ENCODE peak calls at places on chromosomes 16 and 17, in five cellular contexts. Z is psoas muscle, W is H9, F is lower lobe of right lung, Q is mesenchymal stem cell. V is an unnamed sample.
A peak's percentile ranks its signal among the peaks of the same experiment; 100 is the strongest.

GRCh38 chr17:4334776-4335175 is 31.7 kb downstream of the UBE2G1 start:
- DNase-seq in F (no peak), Z (no peak), W (no peak), Q (no peak), V (no peak)

GRCh38 chr16:9260665-9261064 is 169.2 kb downstream of the HAPSTR1 start:
- DNase-seq in F (no peak), W (no peak), Q (no peak), Z (no peak), V (no peak)

GRCh38 chr16:19856120-19856519 is 28.5 kb downstream of the GPRC5B start:
- DNase-seq in Q (no peak), Z (no peak), F (no peak), W (no peak), V (no peak)

GRCh38 chr16:79776243-79776884 is 175.8 kb upstream of the MAF start:
- DNase-seq in Z (peak; percentile 65), Q (peak; percentile 70), F (peak; percentile 46), W (peak; percentile 47), V (no peak)

GRCh38 chr17:222172-222571 is 40.7 kb upstream of the DOC2B start:
- DNase-seq in Q (no peak), W (no peak), Z (peak; percentile 51), F (no peak), V (peak; percentile 63)

GRCh38 chr17:83152221-83152744 is 72.9 kb downstream of the METRNL start:
- DNase-seq in F (no peak), Z (no peak), W (peak; percentile 43), Q (no peak), V (no peak)

GRCh38 chr16:89314357-89314756 is 96.9 kb downstream of the ZNF778 start:
- DNase-seq in F (no peak), Q (no peak), Z (no peak), W (no peak), V (no peak)

GRCh38 chr17:29074488-29074887 is 31.5 kb downstream of the PIPOX start:
- DNase-seq in Q (no peak), F (no peak), W (no peak), Z (no peak), V (no peak)

GRCh38 chr16:8944113-8944765 is 19.5 kb downstream of the USP7 start:
- DNase-seq in Q (no peak), F (no peak), W (no peak), Z (no peak), V (no peak)

GRCh38 chr17:30352247-30352814 is 18.5 kb upstream of the TMIGD1 start:
- DNase-seq in W (no peak), F (no peak), Q (no peak), Z (no peak), V (no peak)

GRCh38 chr17:50101346-50102163 is 6.4 kb downstream of the PDK2 start:
- DNase-seq in W (peak; percentile 54), F (peak; percentile 62), Z (peak; percentile 65), Q (peak; percentile 50), V (peak; percentile 47)

GRCh38 chr17:50667259-50668024 is 32.8 kb downstream of the ABCC3 start:
- DNase-seq in Z (no peak), W (no peak), F (no peak), Q (no peak), V (peak; percentile 52)

GRCh38 chr17:4846635-4847390 is 13.7 kb downstream of the MINK1 start:
- DNase-seq in W (no peak), Q (no peak), F (no peak), Z (no peak), V (no peak)

DNA sequence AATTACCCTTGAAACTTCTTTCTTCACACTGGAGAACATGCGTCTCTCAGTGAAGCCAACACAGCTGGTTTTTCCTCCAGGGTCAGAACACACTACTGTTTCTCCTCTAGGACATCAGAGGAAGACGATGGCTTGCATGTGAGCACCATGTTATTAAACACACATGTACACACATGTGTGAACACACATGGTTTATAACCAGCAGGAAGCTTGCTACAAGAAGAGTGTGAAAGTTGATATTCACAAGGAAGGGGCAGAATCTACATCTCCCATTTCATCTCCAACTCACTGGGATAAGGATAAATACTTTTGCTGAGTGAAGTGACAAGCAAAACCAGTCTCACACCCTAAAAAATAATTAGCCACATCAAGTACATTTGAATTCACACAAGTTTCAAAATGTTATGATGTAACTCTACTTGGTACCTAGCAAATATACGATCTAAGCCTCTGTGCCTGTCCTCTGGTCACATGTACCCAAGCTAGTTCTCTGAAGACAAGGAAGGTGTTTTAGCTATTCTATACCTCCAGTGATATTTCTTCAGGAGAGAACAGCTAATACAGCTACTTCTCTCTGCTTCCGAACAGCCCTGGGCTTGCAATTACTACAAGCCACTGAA is 127.7 kb downstream of the PARN start:
- DNase-seq in F (no peak), Q (no peak), Z (no peak), W (no peak), V (no peak)
- H3K4me1 ChIP-seq in F (peaks cover 20% of the 10 kb centered on the region), Q (peaks cover 20% of the 10 kb centered on the region), Z (peaks cover 90% of the 10 kb centered on the region), W (peaks cover 7% of the 10 kb centered on the region), V (peaks cover 13% of the 10 kb centered on the region)

DNA sequence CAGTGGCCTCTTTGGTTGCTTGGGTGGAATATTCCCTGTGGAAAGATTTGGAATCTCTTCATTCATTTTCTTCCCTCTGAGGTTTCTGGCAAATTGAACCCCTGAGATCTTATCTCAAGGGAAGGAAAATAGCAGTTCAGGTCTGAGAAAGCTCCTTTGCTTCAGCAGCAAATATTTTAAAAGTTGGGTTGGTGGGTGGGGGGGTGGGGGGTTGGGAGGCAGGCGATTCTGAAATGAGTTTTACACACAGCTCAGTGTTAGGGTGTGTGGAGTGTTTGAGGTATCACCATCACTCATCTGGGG is 6.9 kb downstream of the TBX2 start:
- DNase-seq in Q (no peak), W (no peak), F (no peak), Z (no peak), V (no peak)
- H3K27me3 ChIP-seq in Q (peaks cover 78% of the 10 kb centered on the region), W (peaks cover 94% of the 10 kb centered on the region), F (peaks cover 86% of the 10 kb centered on the region), Z (peaks cover 71% of the 10 kb centered on the region), V (no peaks in the 10 kb centered on the region)

GRCh38 chr17:21149626-21150025 is 22.9 kb downstream of the DHRS7B start:
- DNase-seq in Q (no peak), F (no peak), W (no peak), Z (no peak), V (no peak)
- H3K9me3 ChIP-seq in Q (no peaks in the 10 kb centered on the region), F (no peaks in the 10 kb centered on the region), W (peaks cover 8% of the 10 kb centered on the region), Z (no peaks in the 10 kb centered on the region), V (peaks cover 1% of the 10 kb centered on the region)

GRCh38 chr17:77440571-77440981 is 299.8 kb downstream of the SEC14L1 start:
- DNase-seq in F (no peak), W (no peak), Q (no peak), Z (no peak), V (no peak)
- H3K4me1 ChIP-seq in F (peaks cover 98% of the 10 kb centered on the region), W (peaks cover 6% of the 10 kb centered on the region), Q (peaks cover 73% of the 10 kb centered on the region), Z (peaks cover 56% of the 10 kb centered on the region), V (peaks cover 1% of the 10 kb centered on the region)

GRCh38 chr17:76136276-76137025 is 4.6 kb downstream of the FOXJ1 start:
- DNase-seq in F (no peak), W (peak; percentile 82), Z (no peak), Q (no peak), V (no peak)

GRCh38 chr17:76135810-76136188 is 5.2 kb downstream of the FOXJ1 start:
- DNase-seq in Q (no peak), F (no peak), Z (no peak), W (peak; percentile 62), V (no peak)

GRCh38 chr17:76132574-76133338 is 8.3 kb downstream of the FOXJ1 start:
- DNase-seq in Z (no peak), F (peak; percentile 82), Q (no peak), W (peak; percentile 98), V (no peak)

GRCh38 chr17:76137026-76137350 is 4.1 kb downstream of the FOXJ1 start:
- DNase-seq in F (no peak), Z (no peak), W (no peak), Q (no peak), V (no peak)

GRCh38 chr17:76134911-76135809 is 5.9 kb downstream of the FOXJ1 start:
- DNase-seq in F (no peak), Z (no peak), W (peak; percentile 88), Q (no peak), V (no peak)
- H3K27me3 ChIP-seq in F (peaks cover 53% of the 10 kb centered on the region), Z (peaks cover 68% of the 10 kb centered on the region), W (peaks cover 36% of the 10 kb centered on the region), Q (no peaks in the 10 kb centered on the region), V (no peaks in the 10 kb centered on the region)

GRCh38 chr16:31893824-31894223 is 20.2 kb downstream of the ZNF267 start:
- DNase-seq in F (no peak), W (no peak), Z (no peak), Q (no peak), V (no peak)

GRCh38 chr16:31897283-31897682 is 23.7 kb downstream of the ZNF267 start:
- DNase-seq in W (no peak), Q (no peak), Z (no peak), F (no peak), V (no peak)

GRCh38 chr16:31899505-31899904 is 25.9 kb downstream of the ZNF267 start:
- DNase-seq in Q (no peak), F (no peak), W (no peak), Z (no peak), V (no peak)
- H3K9me3 ChIP-seq in Q (peaks cover 58% of the 10 kb centered on the region), F (peaks cover 42% of the 10 kb centered on the region), W (peaks cover 11% of the 10 kb centered on the region), Z (peaks cover 26% of the 10 kb centered on the region), V (peaks cover 3% of the 10 kb centered on the region)

DNA sequence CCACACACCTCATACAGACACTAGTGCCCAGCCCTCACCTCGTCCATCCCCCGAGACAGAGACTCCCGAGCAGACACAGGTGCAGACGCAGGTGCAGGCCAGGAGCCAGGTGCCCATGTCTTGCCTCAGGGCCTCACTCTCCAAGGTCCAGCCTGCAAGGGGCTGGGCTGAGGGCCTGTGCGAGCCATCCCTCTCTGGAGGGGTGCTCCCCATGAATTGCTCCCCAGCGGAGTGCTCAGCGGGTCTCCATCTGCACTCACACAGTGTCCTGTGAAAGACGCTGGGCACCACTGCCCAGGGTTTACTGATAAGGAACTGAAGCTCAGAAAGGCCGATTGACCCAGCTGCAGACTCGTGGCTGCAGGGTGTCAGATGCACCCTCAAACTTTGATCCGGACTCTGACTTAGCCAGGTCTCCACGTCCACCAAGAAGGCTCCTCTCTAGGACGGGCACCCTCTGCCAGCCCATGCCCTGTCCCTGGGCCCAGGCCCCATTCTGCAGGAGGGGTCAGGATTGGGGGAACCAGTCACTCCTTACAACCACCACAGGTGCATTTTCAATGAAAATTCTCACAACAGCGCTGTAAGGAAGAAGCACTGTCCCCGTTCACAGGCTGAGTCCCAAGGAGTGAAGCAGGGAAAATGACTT is 16.9 kb downstream of the POLR3K start:
- DNase-seq in Q (no peak), F (no peak), W (no peak), Z (peak; percentile 32), V (no peak)
- H3K4me1 ChIP-seq in Q (peaks cover 8% of the 10 kb centered on the region), F (peaks cover 16% of the 10 kb centered on the region), W (no peaks in the 10 kb centered on the region), Z (no peaks in the 10 kb centered on the region), V (no peaks in the 10 kb centered on the region)

DNA sequence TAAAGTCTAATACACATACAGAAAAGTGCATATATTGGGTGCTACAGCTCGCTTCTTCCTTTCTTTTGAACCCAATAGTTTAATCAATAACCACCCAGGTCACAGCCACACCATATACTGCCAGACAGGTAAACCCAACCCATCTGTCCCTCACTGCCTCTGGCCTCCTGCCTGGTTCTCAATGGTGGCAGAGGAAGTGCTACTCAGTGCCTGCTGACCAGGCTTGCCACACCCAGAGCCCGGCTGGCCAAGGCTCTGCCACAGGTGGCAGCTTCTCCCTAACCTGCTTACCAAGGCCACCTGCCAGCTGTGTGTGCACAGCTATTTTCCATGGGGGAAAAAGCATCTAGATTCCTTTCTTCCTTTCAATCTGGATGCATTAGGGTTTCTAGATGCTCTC is 584 bp downstream of the PMP22 start:
- DNase-seq in F (peak; percentile 72), Q (no peak), W (peak; percentile 24), Z (peak; percentile 77), V (peak; percentile 57)
- H3K27me3 ChIP-seq in F (peaks cover 12% of the 10 kb centered on the region), Q (no peaks in the 10 kb centered on the region), W (peaks cover 33% of the 10 kb centered on the region), Z (no peaks in the 10 kb centered on the region), V (no peaks in the 10 kb centered on the region)